ENCODE peak calls at places on chromosomes 7 and 10, in ten cellular contexts. N is CD4-positive, alpha-beta T cell; S is H9; D is heart right ventricle; U is MM.1S; P is psoas muscle; E is CD8-positive, alpha-beta T cell; Q is HFFc6; X is kidney epithelial cell; O is colonic mucosa. W is an unnamed sample.

GRCh38 chr7:128104109-128104742 is 73.0 kb upstream of the LRRC4 start:
- DNase-seq in N (no peak), S (no peak), D (peak), U (no peak), P (peak), E (no peak), Q (no peak), X (no peak), O (no peak), W (peak)

GRCh38 chr7:20561466-20561865 is 54.0 kb upstream of the ABCB5 start:
- DNase-seq in N (no peak), S (no peak), D (no peak), U (no peak), P (no peak), E (no peak), Q (no peak), X (peak), O (no peak), W (no peak)

GRCh38 chr7:95213809-95214492 is 110.4 kb downstream of the PON1 start:
- DNase-seq in N (no peak), S (no peak), D (peak), U (no peak), P (peak), E (no peak), Q (no peak), X (no peak), O (no peak), W (no peak)

GRCh38 chr10:35394934-35395333 is 58.6 kb downstream of the CCNY start:
- DNase-seq in N (no peak), S (no peak), D (no peak), U (no peak), P (no peak), E (no peak), Q (no peak), X (no peak), O (no peak), W (no peak)

GRCh38 chr7:1567082-1567771 is 2.6 kb downstream of the PSMG3 start:
- DNase-seq in N (no peak), S (no peak), D (no peak), U (no peak), P (peak), E (no peak), Q (no peak), X (peak), O (peak), W (no peak)

GRCh38 chr10:23326541-23327307 is 17.9 kb downstream of the C10orf67 start:
- DNase-seq in N (no peak), S (no peak), D (no peak), U (no peak), P (no peak), E (no peak), Q (no peak), X (no peak), O (no peak), W (no peak)

GRCh38 chr7:45645141-45645969 is 71.2 kb downstream of the ADCY1 start:
- DNase-seq in N (no peak), S (no peak), D (no peak), U (no peak), P (no peak), E (no peak), Q (no peak), X (no peak), O (no peak), W (no peak)

GRCh38 chr10:73593110-73593509 is 2.0 kb upstream of the USP54 start:
- DNase-seq in N (no peak), S (no peak), D (no peak), U (no peak), P (no peak), E (no peak), Q (no peak), X (no peak), O (no peak), W (no peak)

GRCh38 chr7:129489491-129489890 is 12.8 kb upstream of the SMKR1 start:
- DNase-seq in N (no peak), S (no peak), D (no peak), U (peak), P (no peak), E (no peak), Q (peak), X (no peak), O (no peak), W (no peak)

GRCh38 chr10:51804861-51805260 is 105.5 kb upstream of the CSTF2T start:
- DNase-seq in N (no peak), S (no peak), D (no peak), U (no peak), P (no peak), E (no peak), Q (peak), X (no peak), O (no peak), W (no peak)

GRCh38 chr7:123872908-123873307 is 27.9 kb downstream of the HYAL4 start:
- DNase-seq in N (no peak), S (no peak), D (no peak), U (no peak), P (no peak), E (no peak), Q (no peak), X (no peak), O (no peak), W (no peak)

GRCh38 chr7:75776295-75776971 is 4.4 kb upstream of the CCL26 start:
- DNase-seq in N (peak), S (no peak), D (no peak), U (peak), P (no peak), E (no peak), Q (peak), X (peak), O (no peak), W (peak)

GRCh38 chr7:27933691-27934565 is 194.0 kb downstream of the TAX1BP1 start:
- DNase-seq in N (no peak), S (no peak), D (no peak), U (no peak), P (no peak), E (no peak), Q (peak), X (no peak), O (no peak), W (no peak)

GRCh38 chr7:130894146-130895005 is 160.4 kb upstream of the KLF14 start:
- DNase-seq in N (no peak), S (no peak), D (peak), U (no peak), P (peak), E (no peak), Q (peak), X (no peak), O (no peak), W (no peak)

GRCh38 chr7:111883241-111883640 is 320.9 kb upstream of the IMMP2L start:
- DNase-seq in N (no peak), S (no peak), D (no peak), U (no peak), P (no peak), E (no peak), Q (no peak), X (no peak), O (no peak), W (no peak)

GRCh38 chr10:108911814-108912541 is 1011.3 kb downstream of the XPNPEP1 start:
- DNase-seq in N (no peak), S (peak), D (peak), U (no peak), P (peak), E (no peak), Q (peak), X (peak), O (peak), W (no peak)
- TF ChIP-seq CTCF in N (no peak), S (peak), D (peak), U (no peak), P (no peak), E (no peak), Q (peak), X (peak), O (no peak), W (no peak)

DNA sequence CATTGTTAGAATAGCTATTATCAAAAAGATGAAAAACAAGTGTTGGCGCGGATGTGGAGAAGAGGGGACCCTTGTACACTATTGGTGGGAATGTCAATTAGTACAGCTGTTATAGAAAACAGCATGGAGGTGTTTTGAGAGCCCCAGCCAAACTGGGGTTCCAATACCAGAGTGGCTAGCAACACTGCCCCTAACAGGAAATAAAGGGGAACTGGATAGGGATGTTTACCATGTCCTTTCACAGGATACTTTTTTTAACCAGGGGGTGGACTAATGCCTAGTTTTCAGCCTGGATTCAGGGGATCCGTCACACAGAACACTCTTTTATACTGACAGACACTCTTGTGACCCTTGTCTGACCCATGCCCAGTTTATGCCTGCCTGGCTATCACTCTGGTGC is 6.9 kb upstream of the GSTK1 start:
- DNase-seq in N (no peak), S (no peak), D (no peak), U (no peak), P (no peak), E (no peak), Q (no peak), X (no peak), O (no peak), W (no peak)
- TF ChIP-seq CTCF in N (no peak), S (peak), D (no peak), U (no peak), P (no peak), E (no peak), Q (peak), X (no peak), O (no peak), W (no peak)

DNA sequence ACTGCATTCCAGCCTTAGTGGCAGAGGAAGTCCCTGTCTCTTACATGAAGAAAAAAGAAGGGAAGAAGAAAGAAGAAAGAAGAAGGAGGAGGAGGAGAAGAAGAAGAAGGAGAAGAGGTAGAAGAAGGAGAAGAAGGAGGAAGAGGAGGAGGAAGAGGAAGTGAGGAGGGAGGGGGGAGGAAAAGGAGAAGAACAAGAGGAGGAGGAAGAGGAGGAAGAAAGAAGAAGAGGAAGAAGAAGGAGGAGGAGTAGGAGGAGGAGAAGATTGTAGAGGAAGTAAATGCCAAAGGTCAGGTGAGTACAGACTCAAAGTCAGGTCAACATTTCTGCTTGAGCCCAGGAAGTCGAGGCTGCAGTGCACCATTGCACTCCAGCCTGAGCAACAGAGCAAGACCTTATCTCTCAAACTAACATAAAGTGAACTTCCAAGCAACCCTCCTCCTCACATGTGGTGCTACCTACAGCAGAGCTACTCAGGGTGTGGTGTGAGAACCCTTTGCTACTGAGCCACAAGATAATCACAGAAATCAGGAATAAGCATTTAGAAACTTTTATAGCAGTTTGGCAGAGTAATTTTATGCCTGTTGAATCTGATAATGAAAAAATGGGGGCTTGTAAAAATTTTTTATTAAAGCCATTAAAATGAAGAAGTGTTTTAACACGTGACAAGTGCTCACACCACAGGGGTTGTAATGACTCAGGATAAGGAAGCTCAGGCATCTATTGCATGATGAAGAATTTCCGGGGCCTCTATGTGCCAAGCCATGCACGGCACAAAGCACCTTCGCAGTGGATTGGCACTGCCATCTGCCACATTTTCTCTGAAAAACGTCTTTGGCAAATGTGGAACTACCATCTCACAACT is 224.9 kb upstream of the AUTS2 start:
- DNase-seq in N (no peak), S (no peak), D (no peak), U (no peak), P (no peak), E (no peak), Q (no peak), X (no peak), O (no peak), W (no peak)
- TF ChIP-seq CTCF in N (no peak), S (no peak), D (no peak), U (no peak), P (no peak), E (no peak), Q (no peak), X (no peak), O (no peak), W (no peak)

GRCh38 chr7:43583424-43584199 is 704 bp downstream of the STK17A start:
- DNase-seq in N (peak), S (peak), D (peak), U (peak), P (peak), E (peak), Q (peak), X (no peak), O (peak), W (peak)
- TF ChIP-seq CTCF in N (peak), S (no peak), D (peak), U (no peak), P (peak), E (no peak), Q (no peak), X (peak), O (no peak), W (no peak)

DNA sequence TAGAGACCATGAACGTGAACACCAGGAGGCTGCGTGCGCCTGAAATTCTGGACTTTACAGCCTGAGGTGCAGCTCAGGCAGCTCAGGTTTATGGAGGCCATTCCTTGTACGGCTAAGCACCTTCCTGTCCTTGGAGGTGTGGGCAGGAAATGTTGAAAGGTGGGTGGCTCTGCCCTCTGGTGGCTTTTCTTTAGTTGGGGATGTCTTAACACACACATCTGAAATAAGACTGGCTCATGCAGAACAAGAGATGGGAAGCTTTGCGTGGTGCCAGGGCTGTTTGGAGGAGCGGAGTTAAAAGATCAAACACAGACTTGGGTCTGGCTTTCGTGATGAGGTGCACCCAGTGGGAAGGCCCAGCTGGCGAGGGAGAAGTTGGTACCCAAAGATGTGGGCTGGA is 64.1 kb downstream of the DOCK1 start:
- DNase-seq in N (no peak), S (peak), D (no peak), U (no peak), P (no peak), E (no peak), Q (no peak), X (no peak), O (peak), W (no peak)
- TF ChIP-seq CTCF in N (no peak), S (peak), D (peak), U (no peak), P (no peak), E (no peak), Q (peak), X (peak), O (no peak), W (no peak)

DNA sequence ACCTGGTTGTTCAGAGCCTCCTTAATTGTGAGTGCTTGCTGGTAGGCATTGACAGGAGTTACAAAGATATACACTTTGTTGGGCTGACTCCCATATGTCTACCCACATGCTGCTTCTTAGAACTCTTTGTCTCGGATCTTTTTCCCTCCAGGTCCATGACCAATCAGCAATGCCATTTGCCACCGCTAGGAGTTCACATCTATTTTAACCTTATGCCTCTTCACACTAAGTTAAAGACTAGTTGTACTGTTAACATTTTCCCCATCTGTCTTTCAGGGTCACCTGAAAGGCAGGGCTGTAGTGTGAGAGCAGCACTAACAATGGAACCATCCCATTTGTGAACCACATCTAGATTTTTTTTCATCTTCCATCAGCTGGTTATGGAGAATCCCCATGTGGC is 226.7 kb upstream of the NPY start:
- DNase-seq in N (no peak), S (no peak), D (no peak), U (no peak), P (no peak), E (no peak), Q (no peak), X (no peak), O (no peak), W (no peak)
- TF ChIP-seq CTCF in N (no peak), S (peak), D (no peak), U (peak), P (no peak), E (no peak), Q (peak), X (no peak), O (no peak), W (no peak)

GRCh38 chr7:72386152-72386551 is 26.0 kb downstream of the CALN1 start:
- DNase-seq in N (no peak), S (no peak), D (no peak), U (no peak), P (no peak), E (no peak), Q (no peak), X (no peak), O (no peak), W (no peak)
- TF ChIP-seq CTCF in N (no peak), S (no peak), D (no peak), U (no peak), P (no peak), E (no peak), Q (no peak), X (no peak), O (no peak), W (no peak)

GRCh38 chr10:3423411-3423810 is 250.8 kb upstream of the PITRM1 start:
- DNase-seq in N (no peak), S (no peak), D (no peak), U (no peak), P (no peak), E (no peak), Q (no peak), X (no peak), O (no peak), W (no peak)
- TF ChIP-seq CTCF in N (no peak), S (no peak), D (no peak), U (no peak), P (no peak), E (no peak), Q (no peak), X (no peak), O (no peak), W (no peak)

W was measured in natural killer cell.